ENCODE peak calls at places on chromosomes 12 and 14, in four cellular contexts. G, D, Z and H are unnamed samples.
A peak's percentile ranks its signal among the peaks of the same experiment; 100 is the strongest.

GRCh38 chr12:89833337-89834252 is 125.0 kb upstream of the ATP2B1 start:
- DNase-seq in G (no peak), D (no peak), Z (no peak), H (no peak)

GRCh38 chr12:91205791-91206190 is 23.2 kb upstream of the DCN start:
- DNase-seq in G (no peak), D (no peak), Z (no peak), H (no peak)

GRCh38 chr12:115335594-115335993 is 651.6 kb upstream of the TBX3 start:
- DNase-seq in G (no peak), D (no peak), Z (no peak), H (no peak)

GRCh38 chr12:70876952-70877351 is 43.6 kb downstream of the PTPRR start:
- DNase-seq in G (no peak), D (no peak), Z (no peak), H (peak; percentile 22)

GRCh38 chr12:129672110-129672509 is 231.7 kb downstream of the TMEM132D start:
- DNase-seq in G (no peak), D (no peak), Z (no peak), H (no peak)

GRCh38 chr14:30528778-30529642 is 29.9 kb upstream of the G2E3 start:
- DNase-seq in G (no peak), D (no peak), Z (no peak), H (no peak)

GRCh38 chr12:78898416-78898815 is 33.8 kb downstream of the SYT1 start:
- DNase-seq in G (no peak), D (no peak), Z (no peak), H (peak; percentile 30)

GRCh38 chr14:35161231-35161630 is 38.9 kb downstream of the PRORP start:
- DNase-seq in G (no peak), D (no peak), Z (no peak), H (no peak)

GRCh38 chr12:46933947-46934346 is 108.2 kb upstream of the SLC38A4 start:
- DNase-seq in G (no peak), D (no peak), Z (peak; percentile 56), H (no peak)

DNA sequence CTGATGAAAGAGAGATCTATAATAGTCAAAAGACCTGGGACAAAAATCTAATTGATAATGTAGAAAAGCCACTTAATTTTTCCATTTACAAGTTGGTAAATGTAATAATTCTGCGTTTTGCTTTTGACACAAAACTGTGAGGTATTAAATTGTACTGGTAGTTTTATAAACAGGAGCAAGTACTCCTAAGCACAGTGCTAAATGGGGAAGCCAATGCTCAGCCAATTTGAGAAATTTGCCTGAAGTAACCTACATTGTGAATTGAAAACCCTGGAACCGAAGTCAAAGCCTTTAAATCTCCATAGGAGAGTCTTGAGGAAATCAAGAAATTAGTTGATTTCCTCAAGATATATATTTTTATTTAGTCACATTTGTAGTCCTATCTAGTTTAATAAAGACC is 152.8 kb downstream of the SLCO1B3 start:
- DNase-seq in G (no peak), D (no peak), Z (no peak), H (no peak)
- H3K9me3 ChIP-seq in G (no peaks in the 10 kb centered on the region), D (no peaks in the 10 kb centered on the region), Z (no peaks in the 10 kb centered on the region), H (no peaks in the 10 kb centered on the region)

DNA sequence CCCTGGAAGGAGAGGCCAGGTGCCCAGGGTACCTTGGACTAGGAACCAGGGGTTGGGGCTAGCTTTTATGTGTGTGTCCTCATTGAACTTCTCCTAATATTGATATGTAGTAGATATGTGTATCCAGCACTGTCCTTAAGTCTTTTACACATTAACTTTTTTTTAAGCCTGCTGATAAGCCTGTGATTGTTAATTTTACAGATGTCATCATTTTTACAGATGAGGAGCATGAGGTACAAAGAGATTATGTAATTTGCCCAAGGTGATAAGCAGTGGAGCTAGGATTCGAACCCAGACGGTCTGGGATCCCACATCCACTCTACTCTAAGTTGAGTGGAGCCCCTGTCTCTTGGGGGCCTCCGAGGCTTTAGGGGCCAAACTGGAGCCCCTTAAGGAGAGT is 10.2 kb upstream of the NR4A1 start:
- DNase-seq in G (no peak), D (no peak), Z (no peak), H (no peak)
- TF ChIP-seq POLR2AphosphoS5 in G (no peak), D (no peak), Z (no peak), H (no peak)

DNA sequence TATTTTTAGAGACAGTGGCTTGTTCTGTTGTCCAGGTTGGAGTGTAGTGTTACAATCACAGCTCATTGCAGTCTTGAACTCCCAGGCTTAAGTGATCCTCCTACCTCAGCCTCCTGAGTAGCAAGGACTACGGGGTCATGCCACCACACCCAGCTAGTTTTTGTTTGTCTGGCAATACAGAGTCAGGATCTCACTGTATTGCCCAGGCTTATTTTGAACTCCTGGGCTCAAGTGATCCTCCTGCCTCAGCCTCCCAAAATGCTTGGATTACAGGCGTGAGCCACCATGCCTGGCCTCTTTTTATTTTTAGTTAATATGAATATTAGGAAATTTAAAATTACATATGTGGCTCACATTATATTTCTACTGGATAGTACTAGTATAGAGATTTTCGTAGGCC is 28.9 kb downstream of the PPTC7 start:
- DNase-seq in G (no peak), D (no peak), Z (no peak), H (no peak)
- H3K9me3 ChIP-seq in G (no peaks in the 10 kb centered on the region), D (no peaks in the 10 kb centered on the region), Z (no peaks in the 10 kb centered on the region), H (no peaks in the 10 kb centered on the region)

DNA sequence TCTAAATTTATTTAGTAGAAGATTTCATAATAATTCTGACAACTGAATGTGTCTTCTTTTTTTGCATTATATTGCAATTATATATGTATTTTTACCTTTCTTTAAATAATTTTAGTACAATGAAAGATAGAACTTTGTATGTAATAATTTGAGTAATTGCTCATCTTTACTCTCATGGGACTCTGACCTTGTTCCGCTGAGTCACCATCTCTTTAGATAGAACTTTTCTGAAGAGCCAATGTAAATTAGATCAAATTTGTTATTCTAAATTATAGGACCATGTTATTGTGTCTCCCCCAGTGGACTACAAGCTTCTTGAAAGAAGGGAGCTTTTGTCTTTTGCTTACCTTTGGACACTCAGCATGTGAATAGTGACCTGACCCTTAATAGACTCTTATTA is 96.1 kb downstream of the TRHDE start:
- DNase-seq in G (no peak), D (no peak), Z (no peak), H (no peak)
- TF ChIP-seq POLR2AphosphoS5 in G (no peak), D (no peak), Z (no peak), H (no peak)

DNA sequence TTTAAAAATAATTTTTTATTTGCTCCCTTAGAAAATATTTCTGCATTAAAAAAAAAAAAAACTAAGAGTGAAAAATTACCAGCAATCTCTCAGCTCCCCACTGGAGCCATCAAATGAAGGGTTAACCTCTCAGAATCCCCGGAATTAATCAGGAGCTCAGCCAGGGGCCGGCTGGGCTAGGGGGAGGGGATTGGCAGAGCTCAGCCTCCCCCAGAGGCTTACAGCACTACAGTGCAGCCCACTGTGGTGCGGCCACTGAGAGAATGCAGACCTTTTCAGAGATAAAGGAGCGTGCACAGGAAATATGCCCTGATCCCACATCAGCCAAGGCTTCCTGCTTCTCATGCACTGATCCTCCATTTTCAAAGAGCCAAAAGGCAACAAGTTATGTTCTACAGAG is 185.6 kb downstream of the EGLN3 start:
- DNase-seq in G (no peak), D (no peak), Z (no peak), H (no peak)
- H3K9me3 ChIP-seq in G (no peaks in the 10 kb centered on the region), D (no peaks in the 10 kb centered on the region), Z (no peaks in the 10 kb centered on the region), H (no peaks in the 10 kb centered on the region)

GRCh38 chr14:64636980-64637429 is 67.2 kb upstream of the PLEKHG3 start:
- DNase-seq in G (no peak), D (no peak), Z (no peak), H (no peak)
- TF ChIP-seq POLR2AphosphoS5 in G (no peak), D (no peak), Z (no peak), H (no peak)

DNA sequence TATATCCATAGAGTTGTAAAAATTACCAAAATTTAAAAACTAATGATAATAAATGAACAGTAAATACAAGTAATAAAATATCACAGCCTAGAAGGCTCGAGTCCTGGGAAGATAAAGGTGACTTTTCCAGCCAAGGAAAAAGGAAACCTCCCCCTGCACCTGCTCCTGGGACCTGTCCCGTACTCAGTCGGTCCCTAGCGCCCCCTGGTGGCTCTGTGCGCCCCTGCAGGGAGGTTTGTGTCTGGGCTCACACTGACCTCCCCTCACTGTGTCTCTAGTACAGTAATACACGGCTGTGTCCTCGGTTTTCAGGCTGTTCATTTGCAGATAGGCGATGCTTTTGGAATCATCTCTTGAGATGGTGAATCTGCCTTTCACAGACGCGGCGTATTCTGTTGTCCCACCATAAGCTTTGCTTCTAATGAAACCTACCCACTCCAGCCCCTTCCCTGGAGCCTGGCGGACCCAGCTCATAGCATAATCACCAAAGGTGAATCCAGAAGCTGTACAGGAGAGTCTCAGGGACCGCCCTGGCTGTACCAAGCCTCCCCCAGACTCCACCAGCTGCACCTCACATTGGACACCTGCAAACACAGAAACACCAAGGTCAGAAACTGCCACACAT is 1030.4 kb downstream of the TMEM121 start:
- DNase-seq in G (peak; percentile 60), D (no peak), Z (peak; percentile 35), H (no peak)
- H3K9me3 ChIP-seq in G (no peaks in the 10 kb centered on the region), D (no peaks in the 10 kb centered on the region), Z (no peaks in the 10 kb centered on the region), H (no peaks in the 10 kb centered on the region)

GRCh38 chr12:1562813-1563412 is 31.5 kb downstream of the FBXL14 start:
- DNase-seq in G (no peak), D (no peak), Z (no peak), H (no peak)
- TF ChIP-seq POLR2AphosphoS5 in G (no peak), D (no peak), Z (no peak), H (no peak)

DNA sequence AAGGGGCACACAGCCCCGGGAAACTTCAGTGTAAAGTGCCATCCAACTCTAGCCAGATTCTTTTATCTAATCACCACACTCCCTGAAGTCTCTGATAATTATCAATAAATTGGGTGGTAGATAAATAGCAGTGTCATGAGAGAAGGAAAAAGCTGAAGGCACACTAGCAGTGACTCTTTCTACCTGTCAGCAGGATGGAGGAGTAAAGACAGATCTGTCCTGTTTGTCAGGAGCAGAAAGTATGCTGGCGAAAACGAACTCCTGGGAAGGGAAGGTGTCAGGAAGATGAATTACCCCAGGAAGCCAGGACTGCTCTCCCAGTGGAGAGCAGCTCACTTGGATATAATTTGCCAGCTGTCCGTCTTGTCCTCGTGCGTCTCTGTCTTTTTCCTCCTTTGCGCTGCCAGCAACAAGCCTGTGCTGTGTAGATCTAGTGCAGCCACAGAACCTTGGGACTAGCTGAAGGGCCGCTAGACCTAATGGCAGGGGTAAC is 981.9 kb downstream of the DIO2 start:
- DNase-seq in G (no peak), D (no peak), Z (no peak), H (no peak)
- H3K9me3 ChIP-seq in G (no peaks in the 10 kb centered on the region), D (no peaks in the 10 kb centered on the region), Z (no peaks in the 10 kb centered on the region), H (no peaks in the 10 kb centered on the region)